ENCODE peak calls at places on chromosomes 12 and 14, in seven cellular contexts. C is endothelial cell, U is GM20000, B is A673, M is right lobe of liver, Z is GM13977, X is GM23338. N is an unnamed sample.

GRCh38 chr12:4762773-4763172 is 42.6 kb downstream of the GALNT8 start:
- DNase-seq in C (no peak), U (no peak), B (no peak), M (no peak), Z (no peak), X (no peak), N (no peak)

GRCh38 chr12:209851-210250 is 4.1 kb downstream of the SLC6A12 start:
- DNase-seq in C (no peak), U (no peak), B (no peak), M (no peak), Z (no peak), X (no peak), N (no peak)

GRCh38 chr12:66716522-66716921 is 37.6 kb upstream of the GRIP1 start:
- DNase-seq in C (no peak), U (no peak), B (no peak), M (no peak), Z (no peak), X (no peak), N (no peak)

GRCh38 chr12:49917126-49917787 is 13.6 kb upstream of the FAIM2 start:
- DNase-seq in C (no peak), U (no peak), B (no peak), M (no peak), Z (no peak), X (no peak), N (no peak)

GRCh38 chr14:54182419-54183040 is 214.3 kb upstream of the CDKN3 start:
- DNase-seq in C (no peak), U (no peak), B (no peak), M (no peak), Z (no peak), X (no peak), N (no peak)

GRCh38 chr12:12807970-12808702 is 5.0 kb upstream of the DDX47 start:
- DNase-seq in C (no peak), U (no peak), B (peak), M (no peak), Z (peak), X (no peak), N (no peak)

GRCh38 chr14:68230941-68231717 is 411.6 kb downstream of the RAD51B start:
- DNase-seq in C (no peak), U (no peak), B (no peak), M (peak), Z (no peak), X (peak), N (no peak)

GRCh38 chr12:96198970-96199369 is 4.8 kb downstream of the ELK3 start:
- DNase-seq in C (no peak), U (no peak), B (peak), M (no peak), Z (no peak), X (no peak), N (no peak)

GRCh38 chr12:32493282-32493681 is 93.9 kb downstream of the FGD4 start:
- DNase-seq in C (no peak), U (no peak), B (no peak), M (no peak), Z (no peak), X (no peak), N (peak)

GRCh38 chr14:69170848-69171247 is 17.9 kb upstream of the DCAF5 start:
- DNase-seq in C (no peak), U (no peak), B (no peak), M (no peak), Z (no peak), X (no peak), N (no peak)

GRCh38 chr14:38098074-38098846 is 109.4 kb upstream of the SSTR1 start:
- DNase-seq in C (no peak), U (no peak), B (no peak), M (no peak), Z (no peak), X (no peak), N (no peak)

GRCh38 chr14:58769766-58770165 is 132.0 kb downstream of the DACT1 start:
- DNase-seq in C (no peak), U (no peak), B (no peak), M (no peak), Z (no peak), X (no peak), N (no peak)

GRCh38 chr12:82627799-82628198 is 58.9 kb upstream of the TMTC2 start:
- DNase-seq in C (no peak), U (peak), B (peak), M (no peak), Z (peak), X (peak), N (peak)

GRCh38 chr14:35416108-35416750 is 11.7 kb upstream of the NFKBIA start:
- DNase-seq in C (no peak), U (peak), B (no peak), M (no peak), Z (no peak), X (no peak), N (no peak)

GRCh38 chr14:91418387-91419043 is 895 bp upstream of the CCDC88C start:
- DNase-seq in C (peak), U (peak), B (peak), M (peak), Z (peak), X (peak), N (peak)

GRCh38 chr12:106130474-106131113 is 8.2 kb downstream of the NUAK1 start:
- DNase-seq in C (no peak), U (no peak), B (no peak), M (no peak), Z (no peak), X (no peak), N (no peak)

GRCh38 chr14:60662987-60663386 is 13.7 kb upstream of the SIX1 start:
- DNase-seq in C (no peak), U (no peak), B (peak), M (no peak), Z (no peak), X (no peak), N (no peak)

GRCh38 chr12:32558941-32559340 is 120.2 kb upstream of the DNM1L start:
- DNase-seq in C (no peak), U (peak), B (no peak), M (no peak), Z (peak), X (no peak), N (no peak)

GRCh38 chr12:121504505-121504904 is 76.3 kb downstream of the KDM2B start:
- DNase-seq in C (no peak), U (no peak), B (no peak), M (no peak), Z (no peak), X (no peak), N (no peak)

GRCh38 chr14:36264107-36264506 is 56.3 kb downstream of the MBIP start:
- DNase-seq in C (no peak), U (no peak), B (no peak), M (no peak), Z (no peak), X (no peak), N (no peak)

GRCh38 chr12:127169321-127170270 is 1097.4 kb upstream of the TMEM132C start:
- DNase-seq in C (no peak), U (no peak), B (no peak), M (no peak), Z (no peak), X (no peak), N (no peak)

GRCh38 chr14:89207925-89208328 is 209.1 kb downstream of the FOXN3 start:
- DNase-seq in C (no peak), U (no peak), B (no peak), M (no peak), Z (no peak), X (peak), N (no peak)
- TF ChIP-seq CTCF in C (no peak), U (no peak), B (no peak), M (no peak), Z (no peak), X (peak), N (peak)

GRCh38 chr12:93572712-93573551 is 457 bp downstream of the SOCS2 start:
- DNase-seq in C (peak), U (peak), B (no peak), M (no peak), Z (peak), X (peak), N (peak)
- TF ChIP-seq CTCF in C (no peak), U (no peak), B (no peak), M (no peak), Z (no peak), X (no peak), N (no peak)

GRCh38 chr12:124286414-124286813 is 8.5 kb upstream of the RFLNA start:
- DNase-seq in C (no peak), U (no peak), B (no peak), M (no peak), Z (no peak), X (no peak), N (no peak)

GRCh38 chr12:124293286-124294003 is 1.4 kb upstream of the RFLNA start:
- DNase-seq in C (no peak), U (no peak), B (no peak), M (no peak), Z (no peak), X (no peak), N (no peak)

GRCh38 chr12:124292385-124292784 is 2.5 kb upstream of the RFLNA start:
- DNase-seq in C (no peak), U (no peak), B (no peak), M (no peak), Z (no peak), X (no peak), N (no peak)

GRCh38 chr12:124286946-124287345 is 7.9 kb upstream of the RFLNA start:
- DNase-seq in C (no peak), U (no peak), B (no peak), M (no peak), Z (no peak), X (no peak), N (no peak)

GRCh38 chr12:124289634-124290600 is 5.0 kb upstream of the RFLNA start:
- DNase-seq in C (no peak), U (no peak), B (no peak), M (no peak), Z (no peak), X (no peak), N (no peak)
- TF ChIP-seq CTCF in C (no peak), U (no peak), B (no peak), M (no peak), Z (no peak), X (no peak), N (no peak)

GRCh38 chr14:99936056-99936455 is 129.2 kb upstream of the EVL start:
- DNase-seq in C (no peak), U (no peak), B (no peak), M (no peak), Z (no peak), X (no peak), N (no peak)

GRCh38 chr14:99938376-99938775 is 126.8 kb upstream of the EVL start:
- DNase-seq in C (no peak), U (no peak), B (no peak), M (peak), Z (no peak), X (peak), N (no peak)

GRCh38 chr14:99938896-99939295 is 126.3 kb upstream of the EVL start:
- DNase-seq in C (no peak), U (no peak), B (no peak), M (no peak), Z (no peak), X (no peak), N (no peak)

GRCh38 chr14:99937475-99938244 is 127.6 kb upstream of the EVL start:
- DNase-seq in C (no peak), U (no peak), B (no peak), M (no peak), Z (no peak), X (no peak), N (no peak)

GRCh38 chr14:99936738-99937474 is 128.3 kb upstream of the EVL start:
- DNase-seq in C (no peak), U (peak), B (no peak), M (no peak), Z (peak), X (peak), N (no peak)
- TF ChIP-seq CTCF in C (peak), U (no peak), B (peak), M (no peak), Z (no peak), X (peak), N (peak)

GRCh38 chr14:83541147-83541546 is 1988.8 kb upstream of the FLRT2 start:
- DNase-seq in C (no peak), U (no peak), B (no peak), M (no peak), Z (no peak), X (no peak), N (no peak)
- TF ChIP-seq CTCF in C (no peak), U (no peak), B (no peak), M (no peak), Z (no peak), X (no peak), N (no peak)

DNA sequence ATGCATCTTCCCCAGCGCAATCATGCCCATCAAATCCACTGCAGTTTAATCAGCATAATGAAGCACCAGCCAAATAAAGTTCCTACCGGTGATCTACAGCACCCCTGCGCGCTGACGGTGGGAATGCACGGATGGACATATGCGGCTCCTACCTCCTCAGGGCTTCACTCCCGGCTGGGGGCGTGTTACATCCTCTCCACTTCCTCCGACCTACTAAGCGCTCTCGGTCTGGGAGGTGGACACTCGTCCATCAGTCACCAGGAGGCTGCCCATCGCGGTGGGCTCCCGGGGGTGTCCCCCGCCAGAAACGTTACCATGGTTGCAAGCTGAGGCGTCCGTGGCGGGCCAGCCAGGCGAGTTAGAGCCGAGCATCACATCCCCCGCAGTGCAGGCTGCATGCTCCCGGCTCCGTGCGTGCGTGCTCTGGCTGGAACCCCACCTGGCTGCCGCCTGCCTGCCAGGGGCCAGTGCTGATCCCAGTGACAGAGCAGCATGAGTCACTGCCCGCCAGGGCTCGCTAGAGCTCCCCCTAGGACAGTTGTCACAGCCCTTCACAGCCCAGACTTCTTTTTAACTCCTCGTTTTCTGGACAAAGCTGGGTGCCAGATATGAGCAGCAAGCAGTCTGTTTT is 73.0 kb downstream of the CIT start:
- DNase-seq in C (peak), U (no peak), B (peak), M (no peak), Z (no peak), X (peak), N (peak)
- TF ChIP-seq CTCF in C (no peak), U (no peak), B (peak), M (no peak), Z (peak), X (peak), N (peak)

GRCh38 chr14:105878125-105878524 is 351.7 kb downstream of the TMEM121 start:
- DNase-seq in C (no peak), U (no peak), B (no peak), M (no peak), Z (no peak), X (no peak), N (no peak)

GRCh38 chr14:105877645-105878044 is 351.3 kb downstream of the TMEM121 start:
- DNase-seq in C (no peak), U (no peak), B (no peak), M (no peak), Z (no peak), X (no peak), N (no peak)

GRCh38 chr14:105878554-105878953 is 352.2 kb downstream of the TMEM121 start:
- DNase-seq in C (no peak), U (no peak), B (no peak), M (no peak), Z (no peak), X (no peak), N (no peak)

GRCh38 chr14:105876158-105876557 is 349.8 kb downstream of the TMEM121 start:
- DNase-seq in C (no peak), U (no peak), B (no peak), M (no peak), Z (no peak), X (no peak), N (no peak)

GRCh38 chr14:105876829-105877228 is 350.4 kb downstream of the TMEM121 start:
- DNase-seq in C (no peak), U (no peak), B (no peak), M (no peak), Z (no peak), X (no peak), N (no peak)
- TF ChIP-seq CTCF in C (no peak), U (no peak), B (no peak), M (no peak), Z (no peak), X (no peak), N (no peak)

GRCh38 chr12:124390442-124391116 is 95.7 kb downstream of the RFLNA start:
- DNase-seq in C (no peak), U (peak), B (no peak), M (no peak), Z (peak), X (no peak), N (no peak)

GRCh38 chr12:124389537-124390441 is 94.9 kb downstream of the RFLNA start:
- DNase-seq in C (no peak), U (no peak), B (no peak), M (peak), Z (no peak), X (no peak), N (peak)

GRCh38 chr12:124388038-124388676 is 93.3 kb downstream of the RFLNA start:
- DNase-seq in C (no peak), U (no peak), B (no peak), M (no peak), Z (no peak), X (no peak), N (no peak)

GRCh38 chr12:124387510-124387855 is 92.6 kb downstream of the RFLNA start:
- DNase-seq in C (no peak), U (no peak), B (no peak), M (peak), Z (no peak), X (no peak), N (no peak)

GRCh38 chr12:124388679-124389536 is 94.0 kb downstream of the RFLNA start:
- DNase-seq in C (peak), U (peak), B (peak), M (peak), Z (peak), X (peak), N (peak)
- TF ChIP-seq CTCF in C (no peak), U (no peak), B (no peak), M (no peak), Z (no peak), X (no peak), N (no peak)

GRCh38 chr12:2879853-2880252 is 2.8 kb downstream of the RHNO1 start:
- DNase-seq in C (no peak), U (no peak), B (no peak), M (no peak), Z (no peak), X (no peak), N (no peak)

GRCh38 chr12:2876431-2877046 is 435 bp downstream of the FOXM1 start:
- DNase-seq in C (peak), U (peak), B (peak), M (peak), Z (peak), X (peak), N (no peak)

GRCh38 chr12:2877959-2878732 is 1.1 kb downstream of the RHNO1 start:
- DNase-seq in C (no peak), U (peak), B (peak), M (no peak), Z (peak), X (no peak), N (peak)

GRCh38 chr12:2877047-2877958 is at the start of the genes FOXM1 and RHNO1:
- DNase-seq in C (peak), U (peak), B (peak), M (peak), Z (peak), X (peak), N (peak)
- TF ChIP-seq CTCF in C (no peak), U (no peak), B (no peak), M (no peak), Z (no peak), X (no peak), N (peak)